ENCODE peak calls at places on chromosomes 7 and 10, in five cellular contexts. T, S, H, L and N are unnamed samples.
A peak's percentile ranks its signal among the peaks of the same experiment; 100 is the strongest.

GRCh38 chr7:229184-229964 is 37.0 kb downstream of the FAM20C start:
- DNase-seq in S (no peak), L (no peak), T (no peak), H (peak; percentile 97), N (peak; percentile 98)

GRCh38 chr7:116447980-116448839 is 51.3 kb upstream of the CAV2 start:
- DNase-seq in H (no peak), T (no peak), S (peak; percentile 55), L (no peak), N (no peak)

GRCh38 chr7:127514499-127514898 is 70.9 kb downstream of the GCC1 start:
- DNase-seq in L (no peak), T (peak; percentile 11), S (peak; percentile 57), H (peak; percentile 39), N (peak; percentile 26)

GRCh38 chr10:34075269-34075926 is 739.7 kb downstream of the PARD3 start:
- DNase-seq in S (no peak), L (no peak), T (no peak), H (no peak), N (no peak)

GRCh38 chr7:140042386-140042670 is 20.4 kb downstream of the PARP12 start:
- DNase-seq in S (no peak), L (no peak), H (no peak), T (no peak), N (no peak)

GRCh38 chr7:115561341-115562110 is 469.0 kb downstream of the TFEC start:
- DNase-seq in S (peak; percentile 47), H (peak; percentile 79), T (no peak), L (no peak), N (peak; percentile 94)

GRCh38 chr10:63083904-63084689 is 49.0 kb upstream of the NRBF2 start:
- DNase-seq in L (peak; percentile 25), S (peak; percentile 99), H (peak; percentile 77), T (peak; percentile 68), N (peak; percentile 70)

GRCh38 chr10:86727992-86728559 is 28.3 kb upstream of the BMPR1A start:
- DNase-seq in L (no peak), S (no peak), T (no peak), H (no peak), N (no peak)

GRCh38 chr7:11193131-11193867 is 219.6 kb downstream of the PHF14 start:
- DNase-seq in L (no peak), T (peak; percentile 9), S (peak; percentile 60), H (no peak), N (peak; percentile 21)

GRCh38 chr10:45468110-45468509 is 94.1 kb downstream of the ALOX5 start:
- DNase-seq in S (no peak), L (no peak), T (no peak), H (no peak), N (no peak)

GRCh38 chr10:45466784-45467183 is 92.8 kb downstream of the ALOX5 start:
- DNase-seq in S (no peak), H (no peak), T (no peak), L (no peak), N (no peak)

GRCh38 chr10:45463244-45464116 is 89.5 kb downstream of the ALOX5 start:
- DNase-seq in L (no peak), H (peak; percentile 8), T (no peak), S (no peak), N (peak; percentile 37)

GRCh38 chr10:45461034-45461433 is 87.0 kb downstream of the ALOX5 start:
- DNase-seq in T (no peak), S (no peak), H (peak; percentile 15), L (no peak), N (no peak)

GRCh38 chr10:45464958-45465567 is 91.0 kb downstream of the ALOX5 start:
- DNase-seq in H (peak; percentile 67), S (peak; percentile 81), L (peak; percentile 70), T (peak; percentile 47), N (peak; percentile 19)
- H3K9ac ChIP-seq in H (no peak overlapping the region), S (no peak overlapping the region), L (no peak overlapping the region), T (no peak overlapping the region), N (no peak overlapping the region)

GRCh38 chr7:143437568-143437967 is 5.7 kb upstream of the TAS2R60 start:
- DNase-seq in L (no peak), S (no peak), T (no peak), H (no peak), N (no peak)
- H3K4me2 ChIP-seq in L (no peak overlapping the region), S (no peak overlapping the region), T (no peak overlapping the region), H (no peak overlapping the region), N (no peak overlapping the region)

GRCh38 chr7:55271069-55271468 is 94.1 kb upstream of the LANCL2 start:
- DNase-seq in H (peak; percentile 26), T (no peak), L (no peak), S (peak; percentile 55), N (no peak)
- TF ChIP-seq CTCF in H (peak; percentile 63), T (peak; percentile 43), L (peak; percentile 44), S (peak; percentile 78), N (peak; percentile 54)

DNA sequence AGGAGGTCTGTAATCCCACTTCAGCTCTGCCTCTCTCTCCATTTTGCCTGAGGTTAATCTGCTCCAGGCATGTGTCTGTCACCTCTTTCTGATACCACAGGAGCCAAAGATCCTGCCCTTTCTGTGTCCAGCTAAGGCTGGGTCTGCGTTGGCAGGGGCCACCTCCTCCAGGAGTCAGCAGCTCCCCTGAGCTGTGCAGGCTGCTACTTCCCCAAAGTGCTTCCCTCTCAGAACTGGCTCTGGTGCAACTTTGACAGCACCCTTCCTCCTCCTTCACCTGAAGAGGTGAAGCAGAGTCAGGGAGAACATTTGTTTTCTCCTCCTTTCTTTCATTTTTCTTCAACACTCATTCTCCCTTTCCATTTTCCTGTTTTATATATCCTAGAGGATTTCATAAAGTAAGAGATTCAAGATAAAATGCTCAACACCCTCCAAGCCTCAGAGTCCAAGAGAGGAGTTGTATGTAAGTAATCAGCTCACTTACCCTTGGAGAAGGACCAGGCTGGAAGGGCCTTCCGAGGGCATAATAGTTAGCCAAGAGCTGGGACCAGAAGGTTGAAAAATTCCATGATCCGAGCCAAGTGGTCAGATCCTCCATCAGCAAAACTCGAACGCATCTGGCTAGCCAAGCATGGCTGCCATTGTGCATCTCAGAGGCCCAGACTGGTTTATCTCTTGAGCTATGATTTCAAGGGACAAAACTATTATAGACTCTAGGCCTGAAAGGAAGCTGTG is 257.3 kb downstream of the PTEN start:
- DNase-seq in T (no peak), H (no peak), L (no peak), S (no peak), N (no peak)
- H3K9ac ChIP-seq in T (no peak overlapping the region), H (no peak overlapping the region), L (no peak overlapping the region), S (no peak overlapping the region), N (no peak overlapping the region)

DNA sequence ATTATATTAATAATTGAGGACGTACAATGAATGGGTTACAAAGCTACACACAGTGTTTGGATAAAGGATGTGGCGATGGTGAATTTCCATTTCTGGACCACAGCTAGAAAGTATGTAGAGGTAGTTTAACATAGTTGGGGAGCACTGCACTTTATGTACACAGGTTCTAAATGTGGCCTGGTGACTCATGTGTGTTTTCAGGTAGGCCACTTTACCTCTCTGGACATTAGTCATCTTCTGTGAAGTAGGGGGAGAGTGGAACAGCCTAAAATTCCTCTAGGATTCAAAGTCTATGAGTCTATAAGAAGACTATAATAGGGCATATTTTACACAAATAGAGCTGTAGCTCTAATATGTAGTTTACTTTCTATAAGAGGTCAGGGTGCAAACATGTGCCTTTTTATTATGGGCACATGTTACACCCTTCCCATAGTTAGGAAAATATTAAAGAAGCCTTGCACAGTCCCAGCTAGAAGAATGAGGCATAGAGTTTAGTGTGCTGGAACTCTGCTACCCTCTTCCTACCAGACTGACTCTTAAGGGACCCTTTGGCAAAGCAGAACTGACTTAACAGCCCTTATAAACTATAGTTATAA is 594.9 kb downstream of the LRMDA start:
- DNase-seq in T (peak; percentile 44), S (peak; percentile 97), L (no peak), H (no peak), N (no peak)
- H3K4me2 ChIP-seq in T (no peak overlapping the region), S (no peak overlapping the region), L (no peak overlapping the region), H (no peak overlapping the region), N (no peak overlapping the region)

GRCh38 chr10:43904831-43905230 is 256.1 kb upstream of the ZNF32 start:
- DNase-seq in S (no peak), L (no peak), T (no peak), H (no peak), N (no peak)
- TF ChIP-seq CTCF in S (no peak), L (no peak), T (no peak), H (no peak), N (no peak)

DNA sequence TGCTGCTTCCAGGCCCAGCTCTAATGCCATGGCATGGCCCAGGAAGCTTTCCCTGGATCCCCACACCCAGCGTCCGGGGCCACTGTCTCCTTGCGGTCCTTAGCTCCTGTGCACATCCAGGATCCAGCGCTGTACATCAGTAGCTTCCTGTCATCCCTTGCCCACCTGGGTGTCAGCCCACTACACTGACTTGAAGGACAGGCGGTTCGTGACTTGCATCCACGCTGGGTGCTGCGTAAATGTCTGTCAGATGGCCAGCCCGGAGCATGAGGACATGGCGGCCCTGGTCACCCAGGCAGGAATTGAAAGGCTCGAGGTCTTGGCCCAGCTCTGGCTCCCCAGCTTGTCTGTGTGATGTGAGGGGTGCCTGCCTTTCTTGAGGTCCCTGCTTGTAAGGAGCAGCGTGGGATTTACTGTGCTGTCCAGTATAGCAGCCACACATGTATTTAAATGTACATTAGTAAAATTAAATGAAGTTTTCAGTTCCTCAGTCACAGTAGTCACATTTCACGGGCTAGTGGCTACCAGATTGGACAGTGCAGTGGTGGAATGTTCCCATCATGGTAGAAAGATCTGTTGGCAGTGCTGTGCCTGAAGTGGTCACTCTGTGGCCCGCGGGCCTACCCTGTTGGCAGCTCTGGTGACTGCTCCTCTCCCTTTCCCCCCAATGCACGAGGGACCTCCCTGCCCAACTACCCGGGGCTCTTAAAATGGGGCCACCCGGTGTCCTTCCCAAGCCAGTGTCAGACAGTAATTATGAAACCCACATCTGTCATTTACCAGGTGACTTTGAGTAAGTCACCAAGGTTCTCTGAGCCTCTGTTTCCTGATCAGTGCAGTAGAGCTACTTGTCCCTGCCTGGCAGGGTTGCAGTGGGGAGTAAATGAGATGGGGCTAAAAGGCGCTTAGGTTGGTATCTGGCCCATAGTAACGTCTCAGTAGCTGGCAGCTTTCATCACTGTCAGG is 97.8 kb upstream of the PPIF start:
- DNase-seq in T (no peak), L (no peak), S (no peak), H (no peak), N (no peak)
- H3K9ac ChIP-seq in T (no peak overlapping the region), L (no peak overlapping the region), S (no peak overlapping the region), H (no peak overlapping the region), N (no peak overlapping the region)

GRCh38 chr7:159025161-159025779 is 119.4 kb downstream of the VIPR2 start:
- DNase-seq in T (no peak), L (no peak), H (no peak), S (no peak), N (no peak)

GRCh38 chr7:159028456-159029401 is 115.9 kb downstream of the VIPR2 start:
- DNase-seq in L (no peak), S (no peak), T (no peak), H (no peak), N (no peak)

GRCh38 chr7:159027091-159027802 is 117.4 kb downstream of the VIPR2 start:
- DNase-seq in T (no peak), S (peak; percentile 71), L (no peak), H (no peak), N (no peak)

GRCh38 chr7:159026271-159027047 is 118.2 kb downstream of the VIPR2 start:
- DNase-seq in H (no peak), L (peak; percentile 35), S (no peak), T (no peak), N (no peak)

GRCh38 chr7:159027803-159028455 is 116.7 kb downstream of the VIPR2 start:
- DNase-seq in H (no peak), T (peak; percentile 34), L (no peak), S (peak; percentile 47), N (no peak)
- H3K4me2 ChIP-seq in H (no peak overlapping the region), T (no peak overlapping the region), L (no peak overlapping the region), S (peak overlapping the region; percentile 61), N (no peak overlapping the region)